ENCODE peak calls at places on chromosome 20, in four cellular contexts. H is uterus, M is RWPE1, K is thoracic aorta. P is an unnamed sample.

GRCh38 chr20:11687546-11688292 is 230.0 kb upstream of the BTBD3 start:
- DNase-seq in H (no peak), M (no peak), K (no peak), P (no peak)

GRCh38 chr20:25058797-25059486 is 1.0 kb upstream of the ACSS1 start:
- DNase-seq in H (peak; percentile 65), M (no peak), K (no peak), P (no peak)

GRCh38 chr20:2946988-2947961 is 74.0 kb downstream of the PTPRA start:
- DNase-seq in H (no peak), M (no peak), K (no peak), P (no peak)

GRCh38 chr20:35145141-35145564 is 2.0 kb downstream of the EDEM2 start:
- DNase-seq in H (peak; percentile 45), M (peak; percentile 90), K (no peak), P (peak; percentile 40)

GRCh38 chr20:38126146-38126912 is 38.7 kb downstream of the TGM2 start:
- DNase-seq in H (peak; percentile 51), M (no peak), K (no peak), P (no peak)

GRCh38 chr20:58078741-58079522 is 149.5 kb downstream of the ANKRD60 start:
- DNase-seq in H (no peak), M (no peak), K (no peak), P (no peak)

GRCh38 chr20:56788671-56789610 is 159.8 kb downstream of the TFAP2C start:
- DNase-seq in H (no peak), M (no peak), K (no peak), P (no peak)

GRCh38 chr20:63860325-63861051 is 810 bp upstream of the ABHD16B start:
- DNase-seq in H (no peak), M (no peak), K (no peak), P (no peak)

GRCh38 chr20:8244637-8245036 is 112.6 kb downstream of the PLCB1 start:
- DNase-seq in H (peak; percentile 50), M (no peak), K (no peak), P (no peak)

GRCh38 chr20:24730750-24731149 is 218.3 kb upstream of the CST7 start:
- DNase-seq in H (no peak), M (no peak), K (no peak), P (no peak)

GRCh38 chr20:50215101-50215500 is 24.5 kb downstream of the CEBPB start:
- DNase-seq in H (no peak), M (no peak), K (no peak), P (no peak)

GRCh38 chr20:50193169-50193850 is 2.7 kb downstream of the CEBPB start:
- DNase-seq in H (no peak), M (no peak), K (no peak), P (no peak)

GRCh38 chr20:51628533-51629398 is 86.2 kb upstream of the NFATC2 start:
- DNase-seq in H (peak; percentile 53), M (no peak), K (no peak), P (no peak)

GRCh38 chr20:34493646-34494045 is 22.6 kb upstream of the DYNLRB1 start:
- DNase-seq in H (no peak), M (no peak), K (no peak), P (no peak)

GRCh38 chr20:53943522-53944291 is 126.7 kb downstream of the BCAS1 start:
- DNase-seq in H (no peak), M (peak; percentile 60), K (no peak), P (no peak)

GRCh38 chr20:32511358-32512046 is 73.6 kb downstream of the NOL4L start:
- DNase-seq in H (no peak), M (no peak), K (no peak), P (no peak)

GRCh38 chr20:10501377-10501776 is 66.3 kb downstream of the SLX4IP start:
- DNase-seq in H (no peak), M (no peak), K (no peak), P (no peak)

GRCh38 chr20:19757973-19758887 is at the start of gene RIN2:
- DNase-seq in H (peak; percentile 90), M (peak; percentile 94), K (peak; percentile 73), P (peak; percentile 50)

GRCh38 chr20:20895537-20895936 is 183.1 kb upstream of the RALGAPA2 start:
- DNase-seq in H (no peak), M (no peak), K (no peak), P (no peak)

GRCh38 chr20:38113401-38114325 is 51.4 kb downstream of the TGM2 start:
- DNase-seq in H (no peak), M (peak; percentile 46), K (no peak), P (no peak)

GRCh38 chr20:20367681-20368413 is at the start of gene INSM1:
- DNase-seq in H (no peak), M (no peak), K (no peak), P (no peak)

GRCh38 chr20:62063601-62063980 is 2.1 kb downstream of the TAF4 start:
- DNase-seq in H (no peak), M (no peak), K (no peak), P (no peak)

GRCh38 chr20:35359335-35359997 is 52.3 kb downstream of the UQCC1 start:
- DNase-seq in H (no peak), M (no peak), K (no peak), P (no peak)

GRCh38 chr20:37669773-37670236 is 24.0 kb upstream of the CTNNBL1 start:
- DNase-seq in H (no peak), M (no peak), K (no peak), P (no peak)

GRCh38 chr20:44696315-44696714 is 18.9 kb upstream of the CCN5 start:
- DNase-seq in H (no peak), M (no peak), K (no peak), P (no peak)
- TF ChIP-seq CTCF in H (no peak), M (no peak), K (no peak), P (no peak)

DNA sequence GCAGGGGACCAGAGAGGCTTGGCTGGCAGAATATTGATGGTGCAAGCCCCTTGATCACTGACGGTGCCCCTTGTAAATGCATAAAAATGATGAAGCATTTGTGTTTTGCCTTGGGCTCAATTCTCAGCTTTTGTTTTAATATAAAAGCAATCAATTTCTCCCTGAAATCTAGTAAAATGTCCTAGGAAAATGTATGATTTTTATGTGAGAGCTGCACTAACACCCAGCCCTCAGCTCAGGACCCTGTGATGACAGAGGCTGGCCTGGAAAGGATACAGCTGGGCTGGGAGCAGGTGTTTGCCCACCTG is 84.7 kb upstream of the PHACTR3 start:
- DNase-seq in H (no peak), M (no peak), K (no peak), P (no peak)
- TF ChIP-seq CTCF in H (no peak), M (peak; percentile 41), K (no peak), P (no peak)

DNA sequence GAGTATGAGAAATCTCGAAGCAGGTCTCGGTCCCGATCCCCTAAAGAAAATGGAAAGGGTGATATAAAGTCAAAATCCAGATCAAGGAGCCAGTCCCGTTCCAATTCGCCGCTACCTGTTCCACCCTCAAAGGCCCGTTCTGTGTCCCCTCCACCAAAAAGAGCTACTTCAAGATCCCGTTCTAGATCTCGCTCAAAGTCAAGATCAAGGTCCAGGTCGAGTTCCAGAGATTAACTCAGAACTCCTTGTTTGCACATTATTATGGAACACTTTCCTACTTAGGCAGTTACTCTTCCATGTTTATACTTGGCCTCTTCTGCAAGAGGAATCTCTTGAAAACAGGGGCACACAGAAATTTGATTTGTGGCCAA is 3.1 kb downstream of the SRSF6 start:
- DNase-seq in H (no peak), M (no peak), K (no peak), P (no peak)
- TF ChIP-seq CTCF in H (no peak), M (no peak), K (no peak), P (no peak)

DNA sequence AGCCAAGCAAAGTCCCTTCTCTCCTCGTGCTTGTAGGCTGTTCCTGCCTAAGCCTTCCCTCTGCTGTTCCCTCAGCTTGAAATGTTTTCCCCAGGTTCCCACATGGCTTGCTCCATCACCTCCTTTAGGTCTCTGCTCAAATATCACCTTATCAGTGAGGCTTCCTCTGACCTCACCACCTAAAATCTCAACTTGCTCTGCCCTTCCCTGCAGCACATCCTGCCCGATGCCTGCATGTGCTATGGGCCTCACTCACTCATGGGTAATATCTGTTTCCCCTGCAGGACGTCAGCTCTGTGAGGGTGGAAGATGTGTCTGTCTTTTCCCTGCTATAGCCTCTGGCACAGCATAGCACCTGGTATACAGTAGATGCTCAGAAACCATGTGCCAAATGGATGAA is 29.9 kb upstream of the FKBP1A start:
- DNase-seq in H (no peak), M (no peak), K (no peak), P (no peak)
- TF ChIP-seq CTCF in H (no peak), M (no peak), K (no peak), P (no peak)

GRCh38 chr20:44233436-44234016 is 13.6 kb upstream of the GDAP1L1 start:
- DNase-seq in H (no peak), M (no peak), K (no peak), P (no peak)

GRCh38 chr20:44228465-44229258 is 18.1 kb upstream of the OSER1 start:
- DNase-seq in H (no peak), M (no peak), K (no peak), P (no peak)

GRCh38 chr20:44231713-44232468 is 15.2 kb upstream of the GDAP1L1 start:
- DNase-seq in H (no peak), M (no peak), K (no peak), P (no peak)

GRCh38 chr20:44234566-44235317 is 12.4 kb upstream of the GDAP1L1 start:
- DNase-seq in H (no peak), M (no peak), K (no peak), P (no peak)

DNA sequence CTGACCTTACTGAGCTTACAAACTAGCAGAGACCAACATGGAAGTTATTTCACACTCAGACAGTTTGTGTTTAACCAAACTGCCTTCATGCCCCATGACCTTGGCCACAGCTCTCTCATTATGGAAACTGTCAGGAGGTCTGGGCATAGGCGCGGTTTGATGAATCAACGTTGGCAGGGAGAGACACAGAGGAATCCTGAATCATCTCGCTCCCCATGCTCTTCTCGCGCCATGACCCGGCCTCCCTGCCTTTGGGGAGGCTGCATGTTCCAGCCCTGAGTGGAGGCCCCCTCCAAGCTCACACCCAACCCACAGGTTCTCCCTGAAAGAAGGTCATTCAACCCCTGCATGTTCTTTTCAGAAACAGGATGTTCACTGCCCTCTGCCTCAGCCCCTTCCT is 15.9 kb upstream of the GDAP1L1 start:
- DNase-seq in H (no peak), M (no peak), K (no peak), P (no peak)
- TF ChIP-seq CTCF in H (no peak), M (no peak), K (no peak), P (no peak)

DNA sequence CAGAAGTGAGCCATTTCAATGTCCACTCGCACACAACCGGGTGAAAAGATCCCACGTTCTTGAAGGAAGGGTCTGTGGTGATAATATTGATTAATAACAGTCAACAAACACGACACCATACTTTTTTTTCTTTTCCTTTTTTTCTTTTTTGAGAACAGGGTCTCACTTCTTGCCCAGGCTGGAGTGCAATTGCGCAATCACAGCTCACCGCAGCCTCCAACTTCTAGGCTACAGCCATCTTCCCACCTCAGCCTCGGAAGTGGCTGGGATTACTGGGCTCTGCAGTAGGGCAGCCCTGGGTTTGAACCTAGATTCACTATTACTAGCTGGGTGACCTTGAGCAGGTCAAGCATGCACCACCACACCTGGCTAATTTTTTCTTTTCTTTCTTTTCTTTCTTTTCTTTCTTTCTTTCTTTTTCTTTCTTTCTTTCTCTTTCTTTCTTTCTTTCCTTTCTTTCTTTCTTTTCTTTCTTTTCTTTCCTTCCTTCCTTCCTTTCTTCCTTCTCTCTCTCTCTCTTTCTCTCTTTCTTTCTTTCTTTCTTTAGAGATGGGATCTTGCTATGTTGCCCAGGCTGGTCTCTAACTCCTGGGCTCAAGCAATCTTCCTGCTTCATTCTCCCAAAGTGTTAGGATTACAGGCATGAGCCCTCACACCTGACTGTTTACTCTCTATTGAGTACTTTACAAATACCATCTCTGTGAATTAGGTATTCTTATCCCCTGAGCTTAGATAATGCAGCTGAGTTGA is 123.9 kb downstream of the SNX5 start:
- DNase-seq in H (no peak), M (no peak), K (no peak), P (no peak)
- TF ChIP-seq CTCF in H (no peak), M (no peak), K (no peak), P (no peak)

GRCh38 chr20:14337400-14338171 is at the start of gene FLRT3:
- DNase-seq in H (peak; percentile 86), M (peak; percentile 93), K (peak; percentile 16), P (peak; percentile 96)
- TF ChIP-seq CTCF in H (peak; percentile 63), M (peak; percentile 95), K (peak; percentile 39), P (peak; percentile 89)